ENCODE peak calls at places on chromosomes 3 and 15, in eight cellular contexts. Y is cardiac muscle cell; A is mammary epithelial cell; I is left ventricle myocardium inferior; H is CD8-positive, alpha-beta T cell; T is IMR-90; U is thoracic aorta; W is lower lobe of right lung. D is an unnamed sample. For H3K36me3, the result is how much of the 10 kb centered on the place peaks cover.

GRCh38 chr3:159260049-159260662 is 458.3 kb downstream of the MFSD1 start:
- DNase-seq in Y (peak), A (peak), I (no peak), H (peak), T (peak), U (no peak), W (no peak), D (no peak)

GRCh38 chr3:124157000-124157712 is 165.2 kb upstream of the ROPN1 start:
- DNase-seq in Y (no peak), A (no peak), I (no peak), H (no peak), T (peak), U (no peak), W (no peak), D (no peak)

GRCh38 chr3:127747751-127748521 is 74.4 kb downstream of the MGLL start:
- DNase-seq in Y (no peak), A (peak), I (peak), H (no peak), T (peak), U (peak), W (peak), D (peak)

GRCh38 chr3:138230525-138230924 is 43.4 kb downstream of the ARMC8 start:
- DNase-seq in Y (no peak), A (peak), I (no peak), H (no peak), T (peak), U (no peak), W (no peak), D (peak)

GRCh38 chr3:174126990-174127758 is 729.6 kb downstream of the NLGN1 start:
- DNase-seq in Y (no peak), A (no peak), I (no peak), H (no peak), T (peak), U (no peak), W (no peak), D (no peak)

GRCh38 chr15:82572311-82572710 is 32.1 kb upstream of the RPS17 start:
- DNase-seq in Y (no peak), A (no peak), I (no peak), H (no peak), T (peak), U (no peak), W (no peak), D (no peak)

GRCh38 chr3:22089284-22089683 is 338.3 kb upstream of the ZNF385D start:
- DNase-seq in Y (peak), A (peak), I (no peak), H (no peak), T (peak), U (no peak), W (no peak), D (no peak)

GRCh38 chr15:45225506-45226273 is 26.3 kb upstream of the SLC28A2 start:
- DNase-seq in Y (no peak), A (no peak), I (no peak), H (no peak), T (no peak), U (no peak), W (no peak), D (no peak)

GRCh38 chr3:10361375-10361774 is 40.5 kb upstream of the SEC13 start:
- DNase-seq in Y (no peak), A (no peak), I (no peak), H (no peak), T (no peak), U (no peak), W (peak), D (no peak)

GRCh38 chr15:63446260-63446659 is 58.1 kb upstream of the USP3 start:
- DNase-seq in Y (no peak), A (no peak), I (no peak), H (peak), T (no peak), U (no peak), W (no peak), D (no peak)

GRCh38 chr15:35514759-35515158 is 31.2 kb downstream of the DPH6 start:
- DNase-seq in Y (no peak), A (no peak), I (no peak), H (no peak), T (peak), U (no peak), W (no peak), D (peak)

GRCh38 chr15:41503669-41504010 is 10.0 kb downstream of the ITPKA start:
- DNase-seq in Y (no peak), A (no peak), I (no peak), H (no peak), T (no peak), U (no peak), W (no peak), D (no peak)

GRCh38 chr15:77038312-77039216 is 32.3 kb downstream of the TSPAN3 start:
- DNase-seq in Y (no peak), A (no peak), I (no peak), H (no peak), T (no peak), U (no peak), W (no peak), D (no peak)

GRCh38 chr3:50519471-50520089 is 16.1 kb upstream of the CACNA2D2 start:
- DNase-seq in Y (peak), A (peak), I (peak), H (peak), T (peak), U (no peak), W (peak), D (no peak)

DNA sequence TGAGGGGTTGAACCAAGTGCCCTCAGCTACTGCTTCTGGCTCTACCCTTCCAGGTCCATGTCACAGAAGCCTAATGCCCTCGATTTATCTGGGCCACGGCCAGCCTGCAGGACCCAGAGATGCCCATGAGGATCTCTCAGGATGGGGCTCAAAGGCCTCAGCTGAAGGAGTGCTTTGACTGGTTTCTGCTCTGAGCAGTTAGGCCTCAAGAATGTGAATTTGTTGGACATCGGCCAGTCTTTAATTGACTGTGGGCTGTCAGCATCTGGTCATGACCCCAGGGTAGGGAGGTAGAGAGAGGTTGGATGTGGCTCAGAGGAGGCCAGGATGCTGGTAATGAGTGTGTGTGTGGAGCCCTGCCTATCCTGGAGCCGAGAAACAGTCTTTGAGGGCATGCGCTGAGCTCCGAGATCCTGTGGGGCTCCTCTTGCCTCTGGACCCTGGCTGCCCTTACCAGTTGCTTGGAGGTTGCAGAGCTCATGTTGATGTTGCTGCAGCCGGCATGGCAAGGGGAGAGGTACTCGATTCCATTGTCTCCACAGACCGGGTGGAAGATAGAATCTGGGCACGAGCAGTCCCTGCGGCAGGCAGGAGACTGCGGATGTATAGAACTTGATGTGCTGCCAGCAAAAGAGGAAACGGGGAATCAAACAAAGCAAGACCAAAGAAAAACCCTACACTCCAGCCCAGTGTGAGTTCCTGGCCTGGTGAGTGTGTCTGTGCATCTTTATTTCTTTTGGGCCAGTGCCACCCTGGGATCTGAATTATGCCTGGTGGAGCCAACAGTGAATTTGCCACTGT is 49.2 kb upstream of the RAB6B start:
- DNase-seq in Y (no peak), A (peak), I (peak), H (no peak), T (peak), U (no peak), W (no peak), D (no peak)
- H3K36me3 ChIP-seq in Y (under half), A (under half), I (under half), H (under half), T (under half), U (under half), W (under half), D (under half)

GRCh38 chr3:155135003-155135402 is 54.9 kb downstream of the MME start:
- DNase-seq in Y (no peak), A (no peak), I (no peak), H (no peak), T (no peak), U (no peak), W (no peak), D (no peak)
- H3K4me3 ChIP-seq in Y (no peak), A (no peak), I (no peak), H (no peak), T (no peak), U (no peak), W (no peak), D (no peak)

DNA sequence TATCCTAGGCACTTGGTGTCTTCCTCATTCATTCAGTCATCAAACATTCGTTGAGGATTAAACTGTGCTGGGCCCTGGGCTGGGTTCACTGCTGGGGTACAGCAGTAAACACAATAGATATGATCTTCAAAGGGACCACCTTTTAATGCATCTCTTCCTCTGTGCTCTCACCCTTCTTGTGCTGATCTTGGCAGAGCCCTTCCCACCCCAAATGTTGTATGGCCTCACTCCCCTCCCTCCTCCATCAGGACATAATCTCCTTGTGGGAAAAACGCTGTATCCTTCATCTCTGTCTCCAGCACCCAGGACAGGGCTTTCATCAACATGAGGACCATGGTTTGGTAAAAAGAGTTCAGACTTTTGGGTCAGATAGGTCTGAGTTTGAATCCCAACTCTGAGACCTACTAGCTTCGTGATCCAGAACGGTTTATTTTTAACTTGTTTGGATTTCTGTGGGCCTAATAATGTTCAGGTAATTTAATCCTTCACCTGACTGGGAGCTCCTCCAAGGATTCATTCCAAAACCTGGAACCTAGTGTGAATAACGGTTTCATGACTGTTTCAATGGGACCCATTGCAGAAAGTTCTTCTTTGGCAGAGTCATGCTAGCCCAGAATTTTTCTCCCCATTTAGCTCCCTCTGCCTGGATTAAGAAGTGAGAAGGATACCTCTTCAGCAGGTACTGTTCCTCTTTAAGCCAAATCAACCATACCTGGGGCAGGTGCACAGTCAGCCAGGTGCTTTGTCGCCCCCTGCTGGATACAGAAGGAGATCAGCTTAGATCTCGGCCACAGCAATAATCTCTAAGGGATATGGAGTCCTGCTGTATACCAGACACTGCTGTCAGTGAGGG is 5.2 kb upstream of the WNT7A start:
- DNase-seq in Y (peak), A (peak), I (no peak), H (peak), T (no peak), U (no peak), W (no peak), D (no peak)
- TF ChIP-seq CTCF in Y (peak), A (peak), I (peak), H (peak), T (peak), U (peak), W (peak), D (peak)

DNA sequence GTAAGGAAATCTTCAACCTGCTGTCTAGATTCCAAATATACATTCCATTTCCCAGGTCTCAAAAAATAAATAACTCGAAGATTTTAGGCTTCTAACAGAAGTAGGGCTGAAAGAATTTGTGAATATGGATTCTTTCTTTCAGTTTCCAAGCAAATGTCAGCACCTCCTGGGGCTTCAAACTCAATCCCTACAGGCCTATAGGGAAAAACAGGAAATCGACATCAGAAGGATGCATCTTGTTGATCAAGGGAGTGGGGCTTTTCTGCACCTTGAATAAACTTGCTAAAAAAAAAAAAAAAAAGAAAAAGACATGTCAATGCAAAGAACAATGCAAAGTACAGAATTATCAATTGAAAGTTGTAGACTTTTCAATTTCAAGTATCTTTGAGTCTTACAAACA is 15.9 kb downstream of the TNIK start:
- DNase-seq in Y (no peak), A (no peak), I (no peak), H (no peak), T (no peak), U (no peak), W (no peak), D (no peak)
- H3K36me3 ChIP-seq in Y (under half), A (under half), I (under half), H (under half), T (under half), U (under half), W (under half), D (under half)